ENCODE peak calls at places on chromosomes 2 and 18, in five cellular contexts. R is fibroblast of lung, Z is HCT116, I is IMR-90, X is PC-3. U is an unnamed sample.

GRCh38 chr2:31232586-31232985 is 1.4 kb upstream of the EHD3 start:
- DNase-seq in R (no peak), I (no peak), X (no peak), Z (no peak), U (no peak)

GRCh38 chr18:48161201-48161910 is 230.9 kb upstream of the SMAD2 start:
- DNase-seq in X (peak), R (peak), Z (no peak), I (peak), U (peak)

GRCh38 chr18:46555724-46556123 is 101.3 kb downstream of the LOXHD1 start:
- DNase-seq in I (peak), Z (peak), R (no peak), X (peak), U (no peak)

GRCh38 chr18:37450434-37451133 is 115.0 kb downstream of the CELF4 start:
- DNase-seq in X (no peak), R (peak), I (peak), Z (no peak), U (no peak)

GRCh38 chr2:105880637-105881036 is 135.9 kb downstream of the NCK2 start:
- DNase-seq in X (no peak), R (no peak), I (no peak), Z (no peak), U (no peak)

GRCh38 chr18:6115710-6116109 is 220.4 kb upstream of the TMEM200C start:
- DNase-seq in I (no peak), R (no peak), Z (no peak), X (no peak), U (no peak)

GRCh38 chr2:18771212-18771611 is 181.8 kb upstream of the NT5C1B start:
- DNase-seq in R (no peak), X (peak), Z (no peak), I (peak), U (peak)

GRCh38 chr2:99139003-99139402 is 2.5 kb upstream of the C2orf15 start:
- DNase-seq in X (no peak), Z (no peak), R (no peak), I (no peak), U (peak)

GRCh38 chr18:37483221-37483971 is 82.2 kb downstream of the CELF4 start:
- DNase-seq in R (peak), Z (no peak), I (peak), X (no peak), U (peak)

GRCh38 chr2:68134554-68134953 is 23.1 kb upstream of the PNO1 start:
- DNase-seq in R (no peak), Z (no peak), X (no peak), I (no peak), U (no peak)

GRCh38 chr2:3319134-3319533 is 58.5 kb downstream of the EIPR1 start:
- DNase-seq in X (no peak), I (no peak), R (no peak), Z (no peak), U (no peak)

GRCh38 chr2:167398791-167399371 is 510.6 kb downstream of the XIRP2 start:
- DNase-seq in X (no peak), I (no peak), Z (no peak), R (no peak), U (no peak)

GRCh38 chr2:97748397-97748796 is 35.0 kb downstream of the ZAP70 start:
- DNase-seq in X (peak), R (no peak), Z (no peak), I (no peak), U (no peak)

GRCh38 chr18:39909706-39910105 is 2045.3 kb upstream of the PIK3C3 start:
- DNase-seq in X (no peak), R (peak), I (no peak), Z (no peak), U (no peak)

GRCh38 chr18:58983260-58983659 is 118.6 kb downstream of the ZNF532 start:
- DNase-seq in Z (no peak), I (no peak), X (no peak), R (no peak), U (no peak)

GRCh38 chr2:48838029-48838428 is 82.5 kb upstream of the LHCGR start:
- DNase-seq in Z (no peak), X (no peak), R (no peak), I (no peak), U (no peak)

GRCh38 chr2:239444626-239445625 is 44.1 kb upstream of the HDAC4 start:
- DNase-seq in Z (no peak), X (no peak), I (no peak), R (peak), U (peak)

GRCh38 chr2:8563814-8564474 is 117.9 kb upstream of the ID2 start:
- DNase-seq in I (no peak), R (no peak), Z (no peak), X (no peak), U (no peak)

GRCh38 chr18:48208432-48208948 is 200.7 kb downstream of the ZBTB7C start:
- DNase-seq in Z (no peak), R (no peak), I (no peak), X (no peak), U (no peak)

GRCh38 chr2:37764739-37765138 is 93.3 kb upstream of the CDC42EP3 start:
- DNase-seq in X (peak), I (no peak), Z (no peak), R (no peak), U (no peak)

GRCh38 chr2:7333970-7334493 is 416.8 kb downstream of the RNF144A start:
- DNase-seq in Z (no peak), I (no peak), X (no peak), R (no peak), U (no peak)

GRCh38 chr2:6384341-6384740 is 481.4 kb downstream of the CMPK2 start:
- DNase-seq in X (no peak), Z (no peak), R (no peak), I (no peak), U (no peak)

GRCh38 chr2:71933467-71934319 is 214.0 kb downstream of the CYP26B1 start:
- DNase-seq in R (no peak), I (no peak), Z (peak), X (peak), U (peak)

GRCh38 chr2:206989306-206989705 is 50.0 kb downstream of the CPO start:
- DNase-seq in I (no peak), R (no peak), Z (peak), X (peak), U (no peak)

GRCh38 chr18:51953521-51953920 is 386.5 kb upstream of the DCC start:
- DNase-seq in Z (no peak), X (no peak), R (no peak), I (no peak), U (peak)

GRCh38 chr2:197322143-197322542 is 11.6 kb upstream of the ANKRD44 start:
- DNase-seq in Z (no peak), R (no peak), X (no peak), I (no peak), U (no peak)

GRCh38 chr2:167140767-167141166 is 252.5 kb downstream of the XIRP2 start:
- DNase-seq in Z (peak), I (peak), X (peak), R (peak), U (peak)

GRCh38 chr2:174334278-174334715 is 457 bp upstream of the SP9 start:
- DNase-seq in R (no peak), Z (no peak), X (no peak), I (no peak), U (no peak)

GRCh38 chr2:174331731-174332606 is 2.8 kb upstream of the SP9 start:
- DNase-seq in Z (no peak), I (no peak), R (no peak), X (peak), U (no peak)

GRCh38 chr2:174333502-174334277 is 1.1 kb upstream of the SP9 start:
- DNase-seq in I (no peak), R (no peak), Z (no peak), X (no peak), U (no peak)

GRCh38 chr2:174332607-174333001 is 2.1 kb upstream of the SP9 start:
- DNase-seq in X (peak), Z (no peak), R (no peak), I (no peak), U (no peak)

DNA sequence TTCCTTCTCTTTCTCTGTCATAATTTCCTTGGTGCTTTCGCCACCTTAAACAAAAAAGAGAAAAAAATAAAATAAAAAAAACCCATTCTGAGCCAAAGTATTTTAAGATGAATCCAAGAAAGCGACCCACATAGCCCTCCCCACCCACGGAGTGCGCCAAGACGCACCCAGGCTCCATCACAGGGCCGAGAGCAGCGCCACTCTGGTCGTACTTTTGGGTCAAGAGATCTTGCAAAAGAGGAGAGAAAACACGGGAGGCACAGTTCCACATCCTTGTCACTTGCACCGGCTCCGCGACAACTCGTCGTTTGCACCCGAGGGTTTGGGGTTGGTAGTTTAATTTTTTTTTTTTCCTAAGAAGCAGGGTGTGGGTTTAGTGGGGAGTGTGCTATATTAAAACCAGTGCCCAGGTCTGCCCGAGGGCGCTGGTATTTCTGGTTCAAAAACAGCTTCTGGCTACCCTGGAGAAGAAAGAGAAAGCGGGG is 1.7 kb upstream of the SP9 start:
- DNase-seq in Z (no peak), X (no peak), R (no peak), I (no peak), U (no peak)
- H3K9ac ChIP-seq in Z (no peak), X (no peak), R (no peak), I (no peak), U (no peak)

GRCh38 chr2:208252766-208253492 is 1.9 kb downstream of the IDH1 start:
- DNase-seq in R (peak), X (no peak), Z (no peak), I (no peak), U (no peak)
- H3K9ac ChIP-seq in R (no peak), X (no peak), Z (no peak), I (peak), U (peak)

GRCh38 chr18:3252843-3253242 is 5.2 kb downstream of the MYL12A start:
- DNase-seq in Z (no peak), X (no peak), R (no peak), I (no peak), U (no peak)

GRCh38 chr18:3257627-3258120 is 4.3 kb upstream of the MYL12B start:
- DNase-seq in R (no peak), Z (no peak), I (no peak), X (no peak), U (no peak)

GRCh38 chr18:3256693-3257626 is 5.0 kb upstream of the MYL12B start:
- DNase-seq in I (peak), X (peak), Z (no peak), R (no peak), U (no peak)

GRCh38 chr18:3254725-3255124 is 7.1 kb downstream of the MYL12A start:
- DNase-seq in Z (no peak), I (no peak), X (no peak), R (no peak), U (no peak)

GRCh38 chr18:3255611-3256165 is 6.2 kb upstream of the MYL12B start:
- DNase-seq in I (no peak), R (no peak), Z (no peak), X (no peak), U (no peak)
- H3K9ac ChIP-seq in I (no peak), R (no peak), Z (no peak), X (peak), U (no peak)

DNA sequence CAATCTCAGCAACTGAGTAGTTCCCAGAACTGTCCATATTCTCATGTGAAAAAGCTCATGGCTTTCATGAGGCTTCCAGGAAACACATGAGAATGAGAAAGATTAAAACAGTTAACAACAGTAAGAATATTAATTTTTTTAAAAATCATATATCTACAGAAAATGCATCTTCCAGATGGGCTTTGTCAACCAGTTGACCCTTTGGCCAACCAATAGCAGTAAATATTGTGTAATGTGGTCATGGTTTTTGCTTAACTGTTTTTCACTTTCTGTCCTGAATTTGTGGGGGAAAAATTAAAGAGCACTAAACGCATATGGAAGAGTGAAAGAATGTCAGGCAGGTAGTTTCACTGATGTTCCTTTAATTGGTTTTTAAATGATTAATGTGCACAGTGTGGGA is 131.3 kb upstream of the CCDC195 start:
- DNase-seq in R (peak), Z (no peak), X (no peak), I (no peak), U (no peak)
- H3K9ac ChIP-seq in R (no peak), Z (no peak), X (no peak), I (no peak), U (no peak)

DNA sequence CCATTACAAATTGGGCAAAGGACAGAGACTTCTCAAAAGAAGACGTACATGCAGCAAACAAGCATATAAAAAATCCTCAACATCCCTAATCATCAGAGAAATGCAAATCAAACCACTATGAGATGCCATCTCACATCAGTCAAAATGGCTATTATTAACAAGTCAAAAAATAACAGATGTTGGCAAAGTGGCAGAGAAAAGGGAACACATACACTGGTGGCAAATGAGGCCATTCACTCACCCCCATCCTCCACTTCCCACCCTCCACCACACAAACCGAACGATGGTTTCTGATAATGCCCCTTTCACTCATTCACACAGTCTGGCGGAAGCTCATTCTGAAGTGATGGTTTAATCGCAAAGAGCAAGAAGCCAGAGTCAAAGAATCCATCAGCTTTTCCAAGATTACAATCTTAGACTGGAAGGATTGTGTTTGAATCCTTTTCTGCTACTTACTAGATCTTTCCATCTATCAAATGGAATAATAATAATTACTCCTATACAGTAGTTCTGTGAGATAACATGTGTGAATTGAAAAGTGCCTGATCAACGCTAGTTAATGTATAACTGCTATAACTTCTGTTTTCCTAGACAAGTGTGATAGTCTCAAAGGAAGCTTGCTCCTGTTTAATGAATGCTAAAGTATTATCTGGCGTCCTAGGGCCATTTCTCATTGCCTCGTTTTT is 16.9 kb upstream of the CD28 start:
- DNase-seq in I (no peak), X (no peak), Z (no peak), R (no peak), U (no peak)
- H3K9ac ChIP-seq in I (no peak), X (no peak), Z (no peak), R (no peak), U (no peak)

GRCh38 chr2:114527330-114527983 is 85.0 kb downstream of the DPP10 start:
- DNase-seq in I (no peak), X (no peak), R (no peak), Z (no peak), U (no peak)
- H3K9ac ChIP-seq in I (no peak), X (no peak), R (no peak), Z (no peak), U (no peak)

GRCh38 chr2:134133622-134134312 is 120.1 kb upstream of the MGAT5 start:
- DNase-seq in X (no peak), R (no peak), I (no peak), Z (no peak), U (no peak)
- H3K9ac ChIP-seq in X (no peak), R (no peak), I (no peak), Z (no peak), U (no peak)

DNA sequence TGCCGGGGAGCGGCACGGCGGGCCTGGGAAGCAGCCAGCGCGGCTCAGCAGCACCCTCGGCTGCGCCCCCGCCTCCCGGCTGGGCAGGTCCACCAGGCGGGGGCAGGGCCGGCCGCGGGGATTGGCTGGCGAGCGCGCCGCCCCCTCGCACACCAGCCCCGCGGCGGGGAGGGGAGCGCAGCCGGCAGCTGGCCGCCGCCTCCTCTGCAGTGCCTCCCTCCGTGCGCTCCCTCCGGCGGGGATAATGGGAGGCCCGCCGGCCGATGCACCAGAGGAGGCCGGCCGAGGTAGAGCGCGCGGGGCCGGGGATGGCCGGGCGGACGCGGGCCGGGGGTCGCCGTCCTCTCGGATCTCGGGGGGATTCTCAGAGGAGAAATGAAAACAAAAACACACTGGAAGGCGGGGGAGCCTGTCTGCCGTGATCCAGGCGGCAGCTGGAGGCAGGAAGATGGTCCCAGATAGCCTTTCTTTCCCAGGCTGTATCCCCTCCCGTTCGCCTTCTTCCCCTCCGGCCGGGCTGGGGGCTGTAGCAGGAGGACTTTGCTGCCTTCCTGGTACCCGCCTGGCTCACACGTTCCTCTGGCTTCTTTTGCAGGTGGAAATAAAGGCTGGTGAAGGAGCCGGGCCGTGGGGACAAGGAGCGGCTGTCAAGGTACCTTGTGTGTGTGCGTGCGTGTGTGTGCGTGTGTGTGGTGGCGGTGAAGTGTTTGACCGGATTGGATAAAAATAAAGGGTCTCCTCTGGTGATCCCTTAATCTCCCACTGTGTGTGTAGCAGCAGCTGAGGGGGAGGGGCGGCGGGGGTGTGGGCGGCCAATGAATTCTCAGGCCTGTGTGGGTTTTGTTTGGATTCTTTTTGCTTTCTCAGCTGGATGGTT is 18.0 kb downstream of the TET3 start:
- DNase-seq in R (peak), X (peak), I (peak), Z (no peak), U (peak)
- H3K9ac ChIP-seq in R (peak), X (peak), I (peak), Z (no peak), U (peak)

GRCh38 chr2:27117995-27118524 is 868 bp downstream of the CGREF1 start:
- DNase-seq in Z (no peak), I (no peak), R (no peak), X (no peak), U (no peak)
- H3K9ac ChIP-seq in Z (peak), I (no peak), R (no peak), X (peak), U (no peak)

GRCh38 chr2:62292190-62292589 is 96.3 kb downstream of the B3GNT2 start:
- DNase-seq in R (no peak), X (no peak), Z (no peak), I (peak), U (peak)
- H3K9ac ChIP-seq in R (no peak), X (no peak), Z (no peak), I (no peak), U (no peak)